ENCODE peak calls at places on chromosomes 4 and X, in four cellular contexts. O is SK-N-SH, D is fibroblast of pulmonary artery, L is cardiac fibroblast. H is an unnamed sample.

GRCh38 chrX:1430451-1430850 is 22.3 kb downstream of the ASMTL start:
- DNase-seq in O (no peak), D (no peak), L (no peak), H (no peak)

GRCh38 chr4:74531952-74532794 is 87.2 kb downstream of the AREG start:
- DNase-seq in O (peak; percentile 0), D (peak; percentile 96), L (peak; percentile 97), H (peak; percentile 67)

GRCh38 chrX:21657318-21658151 is 595 bp downstream of the KLHL34 start:
- DNase-seq in O (no peak), D (no peak), L (no peak), H (no peak)

GRCh38 chrX:31126205-31126604 is 54.4 kb upstream of the FTHL17 start:
- DNase-seq in O (no peak), D (peak; percentile 22), L (peak; percentile 89), H (peak; percentile 13)

GRCh38 chr4:106717094-106717493 is 319.0 kb downstream of the DKK2 start:
- DNase-seq in O (no peak), D (peak; percentile 7), L (no peak), H (peak; percentile 62)

GRCh38 chrX:35090801-35091200 is 148.2 kb downstream of the FAM47B start:
- DNase-seq in O (no peak), D (no peak), L (no peak), H (no peak)

GRCh38 chr4:2929469-2929868 is 33.7 kb downstream of the NOP14 start:
- DNase-seq in O (no peak), D (no peak), L (no peak), H (no peak)

GRCh38 chrX:17679261-17679660 is 58.0 kb upstream of the SCML1 start:
- DNase-seq in O (no peak), D (no peak), L (no peak), H (no peak)

GRCh38 chr4:2652415-2653155 is 103.6 kb downstream of the TNIP2 start:
- DNase-seq in O (peak; percentile 42), D (no peak), L (no peak), H (no peak)

GRCh38 chrX:111007238-111007637 is 88.8 kb upstream of the PAK3 start:
- DNase-seq in O (no peak), D (no peak), L (no peak), H (no peak)
- TF ChIP-seq CTCF in O (no peak), D (no peak), L (no peak), H (no peak)

GRCh38 chr4:159334461-159334860 is 231.6 kb downstream of the RAPGEF2 start:
- DNase-seq in O (no peak), D (no peak), L (no peak), H (no peak)
- TF ChIP-seq CTCF in O (no peak), D (no peak), L (no peak), H (no peak)

DNA sequence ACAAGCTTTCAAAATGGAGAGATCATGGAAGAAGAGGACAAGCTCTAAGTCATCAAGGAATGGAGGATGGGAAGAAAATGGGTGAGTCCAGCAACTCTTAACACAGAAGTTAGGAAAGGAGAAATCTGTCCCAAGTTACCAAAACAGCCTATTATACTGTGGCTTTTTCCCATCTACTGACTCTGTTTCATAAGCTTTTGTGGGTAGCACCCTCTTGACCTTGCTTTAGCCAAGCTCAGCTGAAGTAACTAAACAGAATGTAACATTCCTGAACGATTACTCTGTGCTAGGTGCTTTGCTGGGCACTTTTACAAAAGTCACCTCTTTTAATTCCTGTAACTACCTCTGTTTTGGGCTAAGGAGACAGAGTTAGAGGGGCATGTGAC is 54.8 kb downstream of the MAP7D2 start:
- DNase-seq in O (no peak), D (peak; percentile 20), L (peak; percentile 64), H (peak; percentile 49)
- TF ChIP-seq CTCF in O (no peak), D (no peak), L (no peak), H (no peak)

DNA sequence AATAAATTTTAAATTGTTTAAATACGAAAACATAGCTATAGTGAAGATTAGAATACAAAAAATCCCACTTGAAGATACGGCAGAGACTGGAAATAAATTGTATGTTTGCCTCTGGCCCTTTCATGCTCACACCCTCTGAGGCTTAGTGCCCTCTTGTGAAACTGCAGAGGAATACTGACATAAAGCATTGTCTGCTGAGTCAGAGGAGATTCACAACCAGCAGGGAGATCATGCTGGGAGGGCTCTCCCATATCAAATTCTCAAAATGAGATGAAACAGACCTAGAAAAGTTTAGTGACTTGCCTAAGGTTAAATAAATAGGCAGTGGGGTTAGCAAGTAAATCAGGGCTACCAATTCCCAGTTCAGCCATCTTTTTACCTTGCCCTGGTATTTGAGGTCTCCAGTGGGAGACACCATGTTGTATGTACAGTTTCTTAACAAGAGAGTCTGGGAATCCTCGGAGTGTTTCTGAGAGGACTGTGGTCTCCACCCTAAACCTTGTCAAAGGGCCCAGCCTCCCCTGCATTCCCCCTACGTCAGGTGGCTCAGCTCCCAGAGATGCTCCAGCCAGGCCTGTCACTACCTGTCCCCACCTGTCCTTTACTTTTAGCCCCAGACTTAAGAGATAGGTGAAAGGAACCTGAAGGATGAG is 581.4 kb upstream of the DIPK2B start:
- DNase-seq in O (no peak), D (peak; percentile 72), L (peak; percentile 80), H (no peak)
- TF ChIP-seq CTCF in O (peak; percentile 64), D (peak; percentile 36), L (no peak), H (peak; percentile 45)

GRCh38 chr4:154911097-154911496 is 130.0 kb downstream of the RBM46 start:
- DNase-seq in O (peak; percentile 5), D (peak; percentile 11), L (peak; percentile 38), H (no peak)
- TF ChIP-seq CTCF in O (no peak), D (peak; percentile 16), L (peak; percentile 31), H (no peak)

DNA sequence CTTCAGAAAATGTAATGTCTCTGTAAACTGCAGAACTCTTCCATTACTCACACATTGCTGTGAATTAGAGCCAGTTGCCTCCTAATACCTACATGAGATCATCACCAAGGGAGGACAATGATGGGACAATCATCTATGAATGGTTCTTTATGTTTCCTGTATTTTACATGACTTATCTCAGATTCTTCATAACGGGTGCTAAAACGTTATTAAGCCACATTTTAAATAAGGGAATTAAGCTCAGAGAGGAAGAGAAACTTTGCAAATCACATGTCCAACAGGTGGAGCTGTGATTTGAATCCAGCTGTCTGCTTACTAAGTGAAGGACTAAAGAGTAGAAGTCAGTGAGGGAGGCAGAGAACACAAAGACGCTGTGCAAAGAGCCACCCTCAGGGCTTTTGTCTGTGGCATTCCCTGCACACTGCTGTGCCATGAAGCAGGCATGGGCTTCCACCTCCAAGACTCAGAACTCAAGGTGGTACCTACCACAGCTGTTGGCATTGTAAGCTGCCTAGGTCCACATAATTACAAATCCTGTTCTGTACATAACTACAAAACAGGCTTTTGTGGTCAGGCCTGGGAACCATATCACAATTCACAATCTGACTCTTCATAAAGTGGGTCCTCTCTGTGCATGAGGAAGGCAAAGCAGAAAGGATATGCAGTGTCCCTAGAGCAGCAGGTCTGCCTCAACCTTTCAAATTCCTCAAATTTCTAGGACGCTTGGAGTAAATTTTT is 12.8 kb downstream of the TBC1D9 start:
- DNase-seq in O (peak; percentile 12), D (peak; percentile 29), L (peak; percentile 71), H (no peak)
- TF ChIP-seq CTCF in O (peak; percentile 48), D (peak; percentile 23), L (peak; percentile 3), H (peak; percentile 39)

GRCh38 chr4:150961566-150961965 is 53.5 kb downstream of the LRBA start:
- DNase-seq in O (no peak), D (no peak), L (peak; percentile 27), H (no peak)

GRCh38 chr4:150962245-150962644 is 52.8 kb downstream of the LRBA start:
- DNase-seq in O (no peak), D (no peak), L (peak; percentile 68), H (no peak)

GRCh38 chr4:150964754-150965153 is 50.3 kb downstream of the LRBA start:
- DNase-seq in O (no peak), D (no peak), L (no peak), H (no peak)

GRCh38 chr4:150960079-150960478 is 55.0 kb downstream of the LRBA start:
- DNase-seq in O (peak; percentile 41), D (peak; percentile 58), L (peak; percentile 69), H (no peak)

DNA sequence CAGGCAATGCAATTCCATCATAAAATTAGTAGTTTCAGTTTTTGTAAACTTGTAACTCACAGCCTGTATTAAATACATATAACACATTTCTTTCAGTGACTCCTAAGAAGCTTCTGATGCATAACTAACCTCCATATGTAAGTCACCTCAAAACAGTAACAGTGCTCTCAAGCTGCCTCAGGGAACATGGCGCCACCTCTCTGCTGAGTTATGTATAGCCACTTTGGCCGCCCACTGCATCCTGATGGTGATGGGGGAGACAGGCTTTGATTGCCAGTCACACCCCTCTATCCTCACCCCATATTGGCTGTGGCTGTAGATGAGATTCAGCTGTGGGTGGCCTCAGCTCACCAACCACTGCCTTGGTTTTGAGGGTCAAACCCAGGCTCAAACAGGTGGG is 54.3 kb downstream of the LRBA start:
- DNase-seq in O (peak; percentile 35), D (peak; percentile 41), L (peak; percentile 58), H (no peak)
- TF ChIP-seq CTCF in O (peak; percentile 41), D (peak; percentile 64), L (peak; percentile 73), H (peak; percentile 48)

DNA sequence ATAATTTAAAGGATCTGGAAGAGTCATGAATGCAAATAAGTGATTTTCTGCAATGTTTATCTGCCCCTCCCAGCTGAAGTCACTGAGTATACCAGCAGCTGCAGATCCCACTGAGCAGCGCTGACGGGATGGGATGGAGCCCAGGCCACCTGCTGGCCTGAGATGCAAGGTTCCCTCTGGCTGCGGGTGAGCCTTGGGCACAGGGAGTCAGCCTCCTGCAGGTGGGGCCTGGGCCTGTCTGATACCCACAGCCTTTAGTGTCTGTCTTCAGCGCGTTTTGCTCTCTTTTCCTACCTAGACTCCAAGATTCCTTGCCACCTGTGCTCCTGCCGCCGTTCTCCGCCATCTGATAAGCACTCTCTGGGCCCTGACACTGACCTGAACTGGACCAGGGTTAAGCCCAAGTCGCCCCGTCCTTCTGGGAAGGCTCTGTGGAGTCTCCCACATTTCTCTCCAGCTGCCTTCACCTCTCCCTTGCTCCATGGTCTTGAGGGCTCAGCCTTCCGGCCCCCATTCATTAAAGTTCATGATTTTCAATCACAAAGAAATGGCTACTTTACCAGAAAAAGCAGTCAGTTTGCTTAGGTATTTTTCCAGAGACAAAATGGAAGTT is 223.1 kb upstream of the FAT1 start:
- DNase-seq in O (peak; percentile 46), D (peak; percentile 42), L (peak; percentile 14), H (no peak)
- TF ChIP-seq CTCF in O (peak; percentile 35), D (peak; percentile 37), L (no peak), H (peak; percentile 44)

GRCh38 chrX:103686199-103687072 is at the start of gene MORF4L2:
- DNase-seq in O (peak; percentile 62), D (peak; percentile 99), L (peak; percentile 99), H (peak; percentile 95)

GRCh38 chrX:103687696-103688191 is 1.2 kb upstream of the MORF4L2 start:
- DNase-seq in O (peak; percentile 55), D (peak; percentile 88), L (peak; percentile 86), H (peak; percentile 65)

GRCh38 chrX:103685396-103685795 is 1.1 kb downstream of the MORF4L2 start:
- DNase-seq in O (peak; percentile 28), D (peak; percentile 34), L (no peak), H (no peak)

GRCh38 chrX:103688949-103689348 is 2.5 kb upstream of the MORF4L2 start:
- DNase-seq in O (peak; percentile 27), D (peak; percentile 59), L (peak; percentile 56), H (no peak)

DNA sequence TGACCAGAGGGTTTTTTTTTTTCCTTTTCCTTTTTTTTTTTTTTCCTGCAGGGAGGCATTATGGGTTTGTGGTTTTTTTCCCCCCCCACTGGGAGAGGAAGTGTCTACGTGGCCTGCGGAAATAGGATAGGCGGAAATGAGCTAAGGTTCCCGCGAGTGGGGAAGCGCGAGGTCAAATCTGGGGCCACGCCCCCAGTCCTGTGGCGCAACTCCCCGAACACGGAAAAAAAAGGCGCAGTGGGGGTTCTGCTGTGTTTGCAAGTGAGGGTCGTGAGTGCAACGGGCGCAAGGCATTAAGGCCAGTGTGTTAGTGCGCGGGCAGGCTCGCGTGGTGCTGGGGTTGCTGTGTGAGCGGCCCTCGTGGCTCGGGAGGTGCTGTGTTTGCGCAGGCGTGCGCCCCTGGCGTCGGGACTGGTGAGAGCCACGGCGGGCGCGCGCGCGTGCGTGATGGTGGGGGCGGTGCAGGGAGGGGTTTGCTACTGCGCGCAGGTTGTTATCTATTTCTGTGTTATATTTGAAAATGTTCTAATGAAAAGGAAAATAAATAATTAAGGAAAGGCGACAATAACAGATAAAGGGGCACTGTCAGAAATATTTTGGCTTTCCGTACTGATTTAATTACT is 685 bp upstream of the MORF4L2 start:
- DNase-seq in O (peak; percentile 64), D (no peak), L (no peak), H (no peak)
- TF ChIP-seq CTCF in O (peak; percentile 39), D (peak; percentile 27), L (peak; percentile 32), H (peak; percentile 52)

H was measured in astrocyte of the cerebellum.